ENCODE peak calls at places on chromosomes 3 and 15, in eight cellular contexts. L, D, K, E, A, O, Y and W are unnamed samples.

GRCh38 chr15:25793354-25794050 is 69.6 kb downstream of the ATP10A start:
- DNase-seq in Y (peak; percentile 62), E (no peak), A (no peak), K (no peak), L (no peak), D (no peak), O (no peak), W (no peak)

GRCh38 chr3:8607285-8608040 is 37.1 kb downstream of the SSUH2 start:
- DNase-seq in O (no peak), Y (peak; percentile 85), K (peak; percentile 55), E (no peak), A (peak; percentile 61), L (peak; percentile 91), D (peak; percentile 69), W (peak; percentile 11)

GRCh38 chr15:77504310-77504709 is 83.6 kb downstream of the HMG20A start:
- DNase-seq in E (no peak), A (peak; percentile 37), K (no peak), L (no peak), O (no peak), Y (no peak), D (no peak), W (no peak)

GRCh38 chr3:10205461-10206165 is 40.9 kb downstream of the IRAK2 start:
- DNase-seq in E (peak; percentile 82), Y (peak; percentile 92), D (no peak), L (peak; percentile 85), A (peak; percentile 76), O (no peak), K (no peak), W (no peak)

GRCh38 chr3:46998121-46998851 is 18.8 kb downstream of the NBEAL2 start:
- DNase-seq in D (no peak), A (peak; percentile 77), L (peak; percentile 33), Y (peak; percentile 81), E (peak; percentile 55), K (peak; percentile 47), O (peak; percentile 86), W (peak; percentile 20)

GRCh38 chr3:134378384-134378783 is 4.1 kb upstream of the AMOTL2 start:
- DNase-seq in E (peak; percentile 56), A (no peak), D (no peak), O (peak; percentile 60), K (peak; percentile 50), L (no peak), Y (peak; percentile 68), W (no peak)

GRCh38 chr3:67593761-67594234 is 60.6 kb downstream of the SUCLG2 start:
- DNase-seq in Y (no peak), O (peak; percentile 8), A (no peak), L (peak; percentile 27), D (no peak), K (peak; percentile 14), E (no peak), W (no peak)

GRCh38 chr15:91908401-91908800 is 54.9 kb downstream of the SLCO3A1 start:
- DNase-seq in D (no peak), O (no peak), E (no peak), Y (no peak), A (no peak), K (no peak), L (peak; percentile 10), W (no peak)

GRCh38 chr3:195030791-195031321 is 240.1 kb downstream of the XXYLT1 start:
- DNase-seq in L (peak; percentile 90), D (no peak), K (peak; percentile 74), O (no peak), E (peak; percentile 78), Y (no peak), A (no peak), W (no peak)

GRCh38 chr15:89419370-89419984 is 76.9 kb downstream of the RHCG start:
- DNase-seq in O (peak; percentile 62), E (no peak), L (peak; percentile 45), D (no peak), K (peak; percentile 18), Y (no peak), A (no peak), W (no peak)

GRCh38 chr15:56989411-56989924 is 71.0 kb downstream of the TCF12 start:
- DNase-seq in A (no peak), Y (no peak), O (no peak), D (no peak), K (peak; percentile 66), E (no peak), L (peak; percentile 44), W (no peak)

GRCh38 chr3:149042766-149043386 is 43.5 kb downstream of the HLTF start:
- DNase-seq in Y (no peak), K (no peak), O (no peak), E (no peak), D (no peak), A (no peak), L (peak; percentile 13), W (no peak)

GRCh38 chr3:81465510-81465909 is 295.9 kb downstream of the GBE1 start:
- DNase-seq in Y (no peak), K (no peak), L (no peak), O (no peak), D (no peak), A (no peak), E (no peak), W (no peak)

GRCh38 chr15:40847225-40847961 is 3.5 kb downstream of the SPINT1 start:
- DNase-seq in O (peak; percentile 91), Y (peak; percentile 75), D (no peak), E (no peak), A (peak; percentile 30), K (peak; percentile 72), L (peak; percentile 63), W (no peak)

GRCh38 chr3:125232394-125232793 is 19.8 kb upstream of the SLC12A8 start:
- DNase-seq in A (no peak), O (no peak), K (no peak), Y (no peak), L (no peak), D (no peak), E (no peak), W (no peak)

GRCh38 chr3:46186856-46187700 is 21.0 kb downstream of the CCR1 start:
- DNase-seq in L (no peak), D (no peak), O (no peak), A (no peak), K (no peak), Y (no peak), E (no peak), W (no peak)

GRCh38 chr3:153595186-153595815 is 433.3 kb downstream of the RAP2B start:
- DNase-seq in Y (no peak), O (peak; percentile 23), K (peak; percentile 18), D (no peak), L (peak; percentile 45), E (no peak), A (no peak), W (no peak)

GRCh38 chr3:126936110-126936509 is 46.8 kb upstream of the PLXNA1 start:
- DNase-seq in O (no peak), L (no peak), A (no peak), K (no peak), Y (no peak), D (no peak), E (no peak), W (no peak)

GRCh38 chr3:56288258-56288657 is 180.0 kb downstream of the ERC2 start:
- DNase-seq in A (no peak), O (no peak), Y (no peak), K (no peak), E (no peak), D (no peak), L (no peak), W (no peak)

GRCh38 chr15:66356359-66357236 is at the start of gene TIPIN:
- DNase-seq in E (peak; percentile 97), A (peak; percentile 95), K (peak; percentile 90), O (peak; percentile 95), D (peak; percentile 98), Y (peak; percentile 97), L (peak; percentile 95), W (peak; percentile 72)
- H3K27ac ChIP-seq in E (peak within 1 kb of the TSS; percentile 72), A (peak within 1 kb of the TSS; percentile 64), K (peak within 1 kb of the TSS; percentile 81), O (peak within 1 kb of the TSS; percentile 92), D (peak within 1 kb of the TSS; percentile 75), Y (peak within 1 kb of the TSS; percentile 69), L (peak within 1 kb of the TSS; percentile 3), W (peak within 1 kb of the TSS; percentile 74)

DNA sequence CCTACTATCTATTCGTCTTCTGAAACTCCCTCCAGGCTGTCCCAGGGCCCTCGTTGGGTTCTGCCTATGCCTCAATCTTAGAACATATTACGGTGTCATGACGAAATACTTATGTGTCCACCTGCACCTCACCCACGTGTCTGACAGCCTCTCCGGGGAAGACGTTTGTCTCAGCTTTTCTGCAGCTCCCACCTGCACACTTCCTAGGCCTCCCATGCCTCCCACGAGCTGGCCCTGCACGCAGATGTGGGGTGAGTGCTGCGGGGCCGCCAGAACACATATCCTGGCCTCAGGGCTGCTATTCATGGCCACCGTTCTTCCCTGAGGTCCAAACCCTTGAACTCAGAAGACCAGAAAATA is 7.1 kb upstream of the MUSTN1 start:
- DNase-seq in E (no peak), D (no peak), O (no peak), A (no peak), L (no peak), K (no peak), Y (peak; percentile 47), W (no peak)
- H3K27ac ChIP-seq in E (no peak overlapping the region), D (no peak overlapping the region), O (no peak overlapping the region), A (peak overlapping the region; percentile 97), L (no peak overlapping the region), K (no peak overlapping the region), Y (peak overlapping the region; percentile 86), W (no peak overlapping the region)

GRCh38 chr3:72754582-72754981 is 93.7 kb downstream of the SHQ1 start:
- DNase-seq in K (no peak), E (no peak), O (no peak), A (no peak), D (no peak), Y (no peak), L (no peak), W (no peak)
- H3K27ac ChIP-seq in K (no peak overlapping the region), E (no peak overlapping the region), O (no peak overlapping the region), A (no peak overlapping the region), D (no peak overlapping the region), Y (no peak overlapping the region), L (no peak overlapping the region), W (no peak overlapping the region)

GRCh38 chr3:13347390-13347966 is 72.6 kb downstream of the NUP210 start:
- DNase-seq in D (no peak), Y (no peak), O (no peak), E (no peak), L (peak; percentile 81), K (no peak), A (no peak), W (no peak)

GRCh38 chr3:13349823-13350222 is 70.3 kb downstream of the NUP210 start:
- DNase-seq in E (no peak), K (no peak), O (no peak), A (no peak), L (no peak), Y (no peak), D (no peak), W (no peak)

GRCh38 chr3:13348671-13349396 is 71.3 kb downstream of the NUP210 start:
- DNase-seq in K (no peak), A (no peak), L (peak; percentile 18), O (no peak), E (no peak), D (no peak), Y (no peak), W (no peak)

GRCh38 chr3:13346481-13347389 is 73.4 kb downstream of the NUP210 start:
- DNase-seq in L (no peak), K (no peak), A (peak; percentile 36), Y (no peak), E (no peak), O (no peak), D (no peak), W (no peak)

DNA sequence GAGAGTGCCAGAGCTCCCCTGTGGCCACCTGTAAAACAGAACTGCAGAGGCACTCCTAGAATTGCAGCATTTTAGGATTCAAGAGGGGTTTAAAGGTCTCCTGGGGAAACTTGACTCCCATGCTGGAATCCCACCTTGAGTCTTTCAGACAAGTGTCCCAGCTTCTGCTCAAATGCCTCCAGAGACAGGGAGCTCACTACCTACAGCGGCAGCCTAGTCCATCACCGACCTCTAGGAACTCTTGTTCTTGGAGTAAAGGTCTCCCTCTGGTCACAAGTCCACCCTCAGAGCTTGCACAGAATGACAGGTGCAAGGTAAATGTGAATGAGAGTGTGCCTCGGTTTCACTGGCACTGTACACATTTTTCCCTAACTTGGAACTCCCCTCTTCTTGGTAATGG is 72.0 kb downstream of the NUP210 start:
- DNase-seq in E (no peak), D (no peak), Y (no peak), K (no peak), A (no peak), O (no peak), L (no peak), W (no peak)
- H3K27ac ChIP-seq in E (no peak overlapping the region), D (no peak overlapping the region), Y (no peak overlapping the region), K (no peak overlapping the region), A (no peak overlapping the region), O (no peak overlapping the region), L (no peak overlapping the region), W (no peak overlapping the region)